ENCODE peak calls at places on chromosomes 3 and 15, in four cellular contexts. One of them, this sample, is unnamed.

GRCh38 chr15:67924359-67924974 is 84.6 kb upstream of the RNU6-1 start:
- DNase-seq in upper lobe of left lung: no peak
- DNase-seq in HTR-8/SVneo: no peak
- DNase-seq in A549: no peak
- DNase-seq in this sample: no peak

GRCh38 chr3:21752749-21753347 is 1.8 kb upstream of the ZNF385D start:
- DNase-seq in upper lobe of left lung: no peak
- DNase-seq in HTR-8/SVneo: peak
- DNase-seq in A549: no peak
- DNase-seq in this sample: no peak

GRCh38 chr3:157417247-157417646 is 19.4 kb upstream of the PTX3 start:
- DNase-seq in upper lobe of left lung: no peak
- DNase-seq in HTR-8/SVneo: no peak
- DNase-seq in A549: no peak
- DNase-seq in this sample: no peak

GRCh38 chr3:61807865-61808276 is 246.5 kb downstream of the PTPRG start:
- DNase-seq in upper lobe of left lung: no peak
- DNase-seq in HTR-8/SVneo: no peak
- DNase-seq in A549: no peak
- DNase-seq in this sample: no peak

GRCh38 chr3:159941043-159941994 is 47.3 kb upstream of the IL12A start:
- DNase-seq in upper lobe of left lung: no peak
- DNase-seq in HTR-8/SVneo: no peak
- DNase-seq in A549: no peak
- DNase-seq in this sample: no peak

GRCh38 chr3:171817074-171817748 is 6.9 kb upstream of the PLD1 start:
- DNase-seq in upper lobe of left lung: no peak
- DNase-seq in HTR-8/SVneo: no peak
- DNase-seq in A549: no peak
- DNase-seq in this sample: no peak

GRCh38 chr15:39127925-39128617 is 452.8 kb upstream of the THBS1 start:
- DNase-seq in upper lobe of left lung: no peak
- DNase-seq in HTR-8/SVneo: peak
- DNase-seq in A549: peak
- DNase-seq in this sample: peak

GRCh38 chr3:5022966-5023776 is 43.9 kb downstream of the BHLHE40 start:
- DNase-seq in upper lobe of left lung: no peak
- DNase-seq in HTR-8/SVneo: peak
- DNase-seq in A549: peak
- DNase-seq in this sample: peak

GRCh38 chr3:160451602-160452001 is 2.0 kb upstream of the TRIM59 start:
- DNase-seq in upper lobe of left lung: no peak
- DNase-seq in HTR-8/SVneo: no peak
- DNase-seq in A549: no peak
- DNase-seq in this sample: no peak

GRCh38 chr15:95196176-95196915 is 965.0 kb downstream of the MCTP2 start:
- DNase-seq in upper lobe of left lung: no peak
- DNase-seq in HTR-8/SVneo: no peak
- DNase-seq in A549: no peak
- DNase-seq in this sample: no peak

GRCh38 chr15:40787344-40787841 is 17.6 kb downstream of the C15orf62 start:
- DNase-seq in upper lobe of left lung: no peak
- DNase-seq in HTR-8/SVneo: no peak
- DNase-seq in A549: no peak
- DNase-seq in this sample: no peak

GRCh38 chr15:44286814-44287555 is 1.5 kb upstream of the GOLM2 start:
- DNase-seq in upper lobe of left lung: no peak
- DNase-seq in HTR-8/SVneo: no peak
- DNase-seq in A549: peak
- DNase-seq in this sample: no peak

GRCh38 chr3:111539351-111540331 is 2.4 kb upstream of the CD96 start:
- DNase-seq in upper lobe of left lung: peak
- DNase-seq in HTR-8/SVneo: peak
- DNase-seq in A549: peak
- DNase-seq in this sample: peak

GRCh38 chr3:42014443-42014945 is 52.6 kb upstream of the ULK4 start:
- DNase-seq in upper lobe of left lung: no peak
- DNase-seq in HTR-8/SVneo: no peak
- DNase-seq in A549: no peak
- DNase-seq in this sample: no peak